ENCODE peak calls at places on chromosomes 12 and 14, in seven cellular contexts. One of them, this sample, is unnamed.

GRCh38 chr12:64584173-64584555 is 26.1 kb upstream of the RASSF3 start:
- DNase-seq in activated CD8-positive, alpha-beta memory T cell treated with anti-CD3 and anti-CD28 coated beads for 1 hour: no peak
- DNase-seq in amniotic stem cell: no peak
- DNase-seq in left ventricle myocardium inferior: no peak
- DNase-seq in NCI-H510A treated with DMSO at 0.1 percent for 48 hours: no peak
- DNase-seq in SW 1271: no peak
- DNase-seq in NCI-H187 treated with DMSO at 0.1 percent for 48 hours: no peak
- DNase-seq in this sample: no peak

GRCh38 chr14:64209428-64210165 is 84.6 kb downstream of the ESR2 start:
- DNase-seq in amniotic stem cell: no peak
- DNase-seq in activated CD8-positive, alpha-beta memory T cell treated with anti-CD3 and anti-CD28 coated beads for 1 hour: no peak
- DNase-seq in left ventricle myocardium inferior: peak; percentile 64
- DNase-seq in SW 1271: no peak
- DNase-seq in NCI-H510A treated with DMSO at 0.1 percent for 48 hours: no peak
- DNase-seq in NCI-H187 treated with DMSO at 0.1 percent for 48 hours: no peak
- DNase-seq in this sample: no peak

GRCh38 chr14:101008196-101008595 is 104.7 kb upstream of the RTL1 start:
- DNase-seq in amniotic stem cell: no peak
- DNase-seq in NCI-H187 treated with DMSO at 0.1 percent for 48 hours: no peak
- DNase-seq in SW 1271: no peak
- DNase-seq in NCI-H510A treated with DMSO at 0.1 percent for 48 hours: no peak
- DNase-seq in activated CD8-positive, alpha-beta memory T cell treated with anti-CD3 and anti-CD28 coated beads for 1 hour: no peak
- DNase-seq in left ventricle myocardium inferior: no peak
- DNase-seq in this sample: no peak

GRCh38 chr14:104091061-104091926 is 5.8 kb downstream of the ASPG start:
- DNase-seq in SW 1271: no peak
- DNase-seq in activated CD8-positive, alpha-beta memory T cell treated with anti-CD3 and anti-CD28 coated beads for 1 hour: no peak
- DNase-seq in NCI-H510A treated with DMSO at 0.1 percent for 48 hours: no peak
- DNase-seq in left ventricle myocardium inferior: peak; percentile 44
- DNase-seq in NCI-H187 treated with DMSO at 0.1 percent for 48 hours: no peak
- DNase-seq in amniotic stem cell: no peak
- DNase-seq in this sample: no peak

GRCh38 chr14:41824441-41824840 is 217.8 kb downstream of the LRFN5 start:
- DNase-seq in amniotic stem cell: no peak
- DNase-seq in NCI-H187 treated with DMSO at 0.1 percent for 48 hours: no peak
- DNase-seq in left ventricle myocardium inferior: no peak
- DNase-seq in activated CD8-positive, alpha-beta memory T cell treated with anti-CD3 and anti-CD28 coated beads for 1 hour: no peak
- DNase-seq in SW 1271: no peak
- DNase-seq in NCI-H510A treated with DMSO at 0.1 percent for 48 hours: no peak
- DNase-seq in this sample: no peak

GRCh38 chr12:52849511-52849910 is 717 bp upstream of the KRT78 start:
- DNase-seq in NCI-H187 treated with DMSO at 0.1 percent for 48 hours: no peak
- DNase-seq in NCI-H510A treated with DMSO at 0.1 percent for 48 hours: no peak
- DNase-seq in SW 1271: no peak
- DNase-seq in left ventricle myocardium inferior: no peak
- DNase-seq in amniotic stem cell: no peak
- DNase-seq in activated CD8-positive, alpha-beta memory T cell treated with anti-CD3 and anti-CD28 coated beads for 1 hour: no peak
- DNase-seq in this sample: no peak

GRCh38 chr14:96629082-96629481 is 126.9 kb downstream of the PAPOLA start:
- DNase-seq in SW 1271: no peak
- DNase-seq in NCI-H187 treated with DMSO at 0.1 percent for 48 hours: no peak
- DNase-seq in NCI-H510A treated with DMSO at 0.1 percent for 48 hours: no peak
- DNase-seq in activated CD8-positive, alpha-beta memory T cell treated with anti-CD3 and anti-CD28 coated beads for 1 hour: no peak
- DNase-seq in left ventricle myocardium inferior: no peak
- DNase-seq in amniotic stem cell: no peak
- DNase-seq in this sample: no peak

GRCh38 chr14:51293149-51293925 is 53.3 kb downstream of the TMX1 start:
- DNase-seq in SW 1271: no peak
- DNase-seq in left ventricle myocardium inferior: peak; percentile 61
- DNase-seq in activated CD8-positive, alpha-beta memory T cell treated with anti-CD3 and anti-CD28 coated beads for 1 hour: no peak
- DNase-seq in amniotic stem cell: no peak
- DNase-seq in NCI-H187 treated with DMSO at 0.1 percent for 48 hours: no peak
- DNase-seq in NCI-H510A treated with DMSO at 0.1 percent for 48 hours: no peak
- DNase-seq in this sample: no peak

GRCh38 chr14:106141242-106142220 is 615.1 kb downstream of the TMEM121 start:
- DNase-seq in activated CD8-positive, alpha-beta memory T cell treated with anti-CD3 and anti-CD28 coated beads for 1 hour: no peak
- DNase-seq in SW 1271: no peak
- DNase-seq in left ventricle myocardium inferior: no peak
- DNase-seq in NCI-H510A treated with DMSO at 0.1 percent for 48 hours: no peak
- DNase-seq in NCI-H187 treated with DMSO at 0.1 percent for 48 hours: no peak
- DNase-seq in amniotic stem cell: no peak
- DNase-seq in this sample: no peak

GRCh38 chr12:93166891-93167307 is 210.8 kb upstream of the NUDT4 start:
- DNase-seq in NCI-H510A treated with DMSO at 0.1 percent for 48 hours: no peak
- DNase-seq in SW 1271: no peak
- DNase-seq in left ventricle myocardium inferior: no peak
- DNase-seq in NCI-H187 treated with DMSO at 0.1 percent for 48 hours: no peak
- DNase-seq in activated CD8-positive, alpha-beta memory T cell treated with anti-CD3 and anti-CD28 coated beads for 1 hour: no peak
- DNase-seq in amniotic stem cell: no peak
- DNase-seq in this sample: no peak

GRCh38 chr14:50453869-50454268 is 57.2 kb upstream of the CDKL1 start:
- DNase-seq in activated CD8-positive, alpha-beta memory T cell treated with anti-CD3 and anti-CD28 coated beads for 1 hour: no peak
- DNase-seq in left ventricle myocardium inferior: no peak
- DNase-seq in SW 1271: no peak
- DNase-seq in NCI-H187 treated with DMSO at 0.1 percent for 48 hours: no peak
- DNase-seq in NCI-H510A treated with DMSO at 0.1 percent for 48 hours: no peak
- DNase-seq in amniotic stem cell: no peak
- DNase-seq in this sample: no peak

GRCh38 chr12:55068416-55069010 is 48.7 kb downstream of the NEUROD4 start:
- DNase-seq in NCI-H187 treated with DMSO at 0.1 percent for 48 hours: peak; percentile 71
- DNase-seq in left ventricle myocardium inferior: no peak
- DNase-seq in activated CD8-positive, alpha-beta memory T cell treated with anti-CD3 and anti-CD28 coated beads for 1 hour: no peak
- DNase-seq in NCI-H510A treated with DMSO at 0.1 percent for 48 hours: peak; percentile 55
- DNase-seq in SW 1271: peak; percentile 55
- DNase-seq in amniotic stem cell: peak; percentile 20
- DNase-seq in this sample: peak; percentile 83

GRCh38 chr14:89357655-89358297 is 59.3 kb downstream of the FOXN3 start:
- DNase-seq in SW 1271: no peak
- DNase-seq in amniotic stem cell: no peak
- DNase-seq in left ventricle myocardium inferior: no peak
- DNase-seq in activated CD8-positive, alpha-beta memory T cell treated with anti-CD3 and anti-CD28 coated beads for 1 hour: no peak
- DNase-seq in NCI-H510A treated with DMSO at 0.1 percent for 48 hours: no peak
- DNase-seq in NCI-H187 treated with DMSO at 0.1 percent for 48 hours: no peak
- DNase-seq in this sample: peak; percentile 62

GRCh38 chr12:69837191-69838085 is 12.4 kb downstream of the MYRFL start:
- DNase-seq in left ventricle myocardium inferior: no peak
- DNase-seq in amniotic stem cell: no peak
- DNase-seq in NCI-H187 treated with DMSO at 0.1 percent for 48 hours: no peak
- DNase-seq in activated CD8-positive, alpha-beta memory T cell treated with anti-CD3 and anti-CD28 coated beads for 1 hour: no peak
- DNase-seq in NCI-H510A treated with DMSO at 0.1 percent for 48 hours: no peak
- DNase-seq in SW 1271: no peak
- DNase-seq in this sample: no peak

GRCh38 chr12:76374395-76375020 is 26.3 kb upstream of the BBS10 start:
- DNase-seq in left ventricle myocardium inferior: no peak
- DNase-seq in NCI-H510A treated with DMSO at 0.1 percent for 48 hours: no peak
- DNase-seq in activated CD8-positive, alpha-beta memory T cell treated with anti-CD3 and anti-CD28 coated beads for 1 hour: no peak
- DNase-seq in amniotic stem cell: no peak
- DNase-seq in NCI-H187 treated with DMSO at 0.1 percent for 48 hours: no peak
- DNase-seq in SW 1271: no peak
- DNase-seq in this sample: no peak

GRCh38 chr14:79534703-79535353 is 676.5 kb downstream of the DIO2 start:
- DNase-seq in SW 1271: no peak
- DNase-seq in left ventricle myocardium inferior: no peak
- DNase-seq in NCI-H187 treated with DMSO at 0.1 percent for 48 hours: no peak
- DNase-seq in NCI-H510A treated with DMSO at 0.1 percent for 48 hours: no peak
- DNase-seq in amniotic stem cell: no peak
- DNase-seq in activated CD8-positive, alpha-beta memory T cell treated with anti-CD3 and anti-CD28 coated beads for 1 hour: no peak
- DNase-seq in this sample: no peak

GRCh38 chr14:97013878-97014277 is 216.7 kb downstream of the VRK1 start:
- DNase-seq in SW 1271: no peak
- DNase-seq in NCI-H510A treated with DMSO at 0.1 percent for 48 hours: no peak
- DNase-seq in activated CD8-positive, alpha-beta memory T cell treated with anti-CD3 and anti-CD28 coated beads for 1 hour: no peak
- DNase-seq in NCI-H187 treated with DMSO at 0.1 percent for 48 hours: no peak
- DNase-seq in amniotic stem cell: no peak
- DNase-seq in left ventricle myocardium inferior: no peak
- DNase-seq in this sample: no peak

GRCh38 chr12:127231366-127231765 is 1035.6 kb upstream of the TMEM132C start:
- DNase-seq in activated CD8-positive, alpha-beta memory T cell treated with anti-CD3 and anti-CD28 coated beads for 1 hour: no peak
- DNase-seq in SW 1271: no peak
- DNase-seq in NCI-H510A treated with DMSO at 0.1 percent for 48 hours: no peak
- DNase-seq in NCI-H187 treated with DMSO at 0.1 percent for 48 hours: no peak
- DNase-seq in left ventricle myocardium inferior: no peak
- DNase-seq in amniotic stem cell: no peak
- DNase-seq in this sample: no peak

GRCh38 chr12:113825705-113826104 is 140.4 kb downstream of the RBM19 start:
- DNase-seq in NCI-H187 treated with DMSO at 0.1 percent for 48 hours: no peak
- DNase-seq in amniotic stem cell: no peak
- DNase-seq in left ventricle myocardium inferior: no peak
- DNase-seq in SW 1271: no peak
- DNase-seq in NCI-H510A treated with DMSO at 0.1 percent for 48 hours: no peak
- DNase-seq in activated CD8-positive, alpha-beta memory T cell treated with anti-CD3 and anti-CD28 coated beads for 1 hour: no peak
- DNase-seq in this sample: no peak